ENCODE peak calls at places on chromosomes 13 and 19, in six cellular contexts. One of them, this sample, is unnamed.

GRCh38 chr13:79767126-79767525 is 286.2 kb downstream of the NDFIP2 start:
- DNase-seq in right cardiac atrium: no peak
- DNase-seq in CD8-positive, alpha-beta memory T cell: no peak
- DNase-seq in nephron progenitor cell: no peak
- DNase-seq in NCI-H1105 treated with DMSO at 0.1 percent for 48 hours: no peak
- DNase-seq in amygdala: no peak
- DNase-seq in this sample: no peak

GRCh38 chr13:114129649-114130062 is 2.8 kb downstream of the RASA3 start:
- DNase-seq in CD8-positive, alpha-beta memory T cell: peak
- DNase-seq in NCI-H1105 treated with DMSO at 0.1 percent for 48 hours: no peak
- DNase-seq in amygdala: no peak
- DNase-seq in nephron progenitor cell: no peak
- DNase-seq in right cardiac atrium: no peak
- DNase-seq in this sample: no peak

GRCh38 chr19:35204799-35205732 is 23.5 kb downstream of the FAM187B start:
- DNase-seq in NCI-H1105 treated with DMSO at 0.1 percent for 48 hours: no peak
- DNase-seq in amygdala: no peak
- DNase-seq in CD8-positive, alpha-beta memory T cell: no peak
- DNase-seq in nephron progenitor cell: no peak
- DNase-seq in right cardiac atrium: no peak
- DNase-seq in this sample: no peak

GRCh38 chr13:54433511-54434206 is 1405.0 kb downstream of the OLFM4 start:
- DNase-seq in nephron progenitor cell: no peak
- DNase-seq in CD8-positive, alpha-beta memory T cell: no peak
- DNase-seq in amygdala: no peak
- DNase-seq in right cardiac atrium: no peak
- DNase-seq in NCI-H1105 treated with DMSO at 0.1 percent for 48 hours: peak
- DNase-seq in this sample: no peak

GRCh38 chr19:35641515-35642151 is at the start of gene ETV2:
- DNase-seq in right cardiac atrium: peak
- DNase-seq in amygdala: no peak
- DNase-seq in CD8-positive, alpha-beta memory T cell: peak
- DNase-seq in nephron progenitor cell: peak
- DNase-seq in NCI-H1105 treated with DMSO at 0.1 percent for 48 hours: no peak
- DNase-seq in this sample: peak

GRCh38 chr19:56477429-56478338 is 539 bp upstream of the ZNF667 start:
- DNase-seq in amygdala: peak
- DNase-seq in CD8-positive, alpha-beta memory T cell: peak
- DNase-seq in right cardiac atrium: peak
- DNase-seq in nephron progenitor cell: no peak
- DNase-seq in NCI-H1105 treated with DMSO at 0.1 percent for 48 hours: no peak
- DNase-seq in this sample: peak

GRCh38 chr13:74077847-74078246 is 56.4 kb downstream of the KLF12 start:
- DNase-seq in CD8-positive, alpha-beta memory T cell: no peak
- DNase-seq in right cardiac atrium: no peak
- DNase-seq in amygdala: no peak
- DNase-seq in NCI-H1105 treated with DMSO at 0.1 percent for 48 hours: no peak
- DNase-seq in nephron progenitor cell: no peak
- DNase-seq in this sample: no peak

GRCh38 chr13:52599037-52599852 is 43.0 kb upstream of the HNRNPA1L2 start:
- DNase-seq in NCI-H1105 treated with DMSO at 0.1 percent for 48 hours: peak
- DNase-seq in CD8-positive, alpha-beta memory T cell: no peak
- DNase-seq in nephron progenitor cell: no peak
- DNase-seq in right cardiac atrium: no peak
- DNase-seq in amygdala: no peak
- DNase-seq in this sample: peak

GRCh38 chr19:756232-756631 is 5.3 kb downstream of the MISP start:
- DNase-seq in amygdala: no peak
- DNase-seq in right cardiac atrium: no peak
- DNase-seq in CD8-positive, alpha-beta memory T cell: no peak
- DNase-seq in NCI-H1105 treated with DMSO at 0.1 percent for 48 hours: no peak
- DNase-seq in nephron progenitor cell: no peak
- DNase-seq in this sample: peak

GRCh38 chr13:99227909-99228688 is 27.4 kb downstream of the UBAC2 start:
- DNase-seq in NCI-H1105 treated with DMSO at 0.1 percent for 48 hours: no peak
- DNase-seq in CD8-positive, alpha-beta memory T cell: no peak
- DNase-seq in right cardiac atrium: no peak
- DNase-seq in amygdala: no peak
- DNase-seq in nephron progenitor cell: no peak
- DNase-seq in this sample: no peak

GRCh38 chr19:30228726-30229523 is 143.3 kb upstream of the ZNF536 start:
- DNase-seq in NCI-H1105 treated with DMSO at 0.1 percent for 48 hours: peak
- DNase-seq in amygdala: no peak
- DNase-seq in CD8-positive, alpha-beta memory T cell: no peak
- DNase-seq in right cardiac atrium: no peak
- DNase-seq in nephron progenitor cell: peak
- DNase-seq in this sample: peak

GRCh38 chr13:73421310-73421912 is 362.6 kb downstream of the KLF5 start:
- DNase-seq in nephron progenitor cell: no peak
- DNase-seq in amygdala: no peak
- DNase-seq in CD8-positive, alpha-beta memory T cell: no peak
- DNase-seq in NCI-H1105 treated with DMSO at 0.1 percent for 48 hours: no peak
- DNase-seq in right cardiac atrium: no peak
- DNase-seq in this sample: no peak

GRCh38 chr13:50732712-50733111 is 110.8 kb downstream of the DLEU7 start:
- DNase-seq in CD8-positive, alpha-beta memory T cell: no peak
- DNase-seq in right cardiac atrium: no peak
- DNase-seq in nephron progenitor cell: no peak
- DNase-seq in NCI-H1105 treated with DMSO at 0.1 percent for 48 hours: peak
- DNase-seq in amygdala: no peak
- DNase-seq in this sample: no peak

GRCh38 chr13:64471916-64472315 is 2758.2 kb downstream of the PCDH9 start:
- DNase-seq in CD8-positive, alpha-beta memory T cell: no peak
- DNase-seq in nephron progenitor cell: no peak
- DNase-seq in right cardiac atrium: no peak
- DNase-seq in NCI-H1105 treated with DMSO at 0.1 percent for 48 hours: peak
- DNase-seq in amygdala: no peak
- DNase-seq in this sample: peak

GRCh38 chr13:102569488-102569887 is 27.3 kb upstream of the TPP2 start:
- DNase-seq in right cardiac atrium: no peak
- DNase-seq in amygdala: no peak
- DNase-seq in nephron progenitor cell: no peak
- DNase-seq in NCI-H1105 treated with DMSO at 0.1 percent for 48 hours: no peak
- DNase-seq in CD8-positive, alpha-beta memory T cell: no peak
- DNase-seq in this sample: peak

GRCh38 chr19:39645800-39646411 is 9.8 kb upstream of the LGALS16 start:
- DNase-seq in right cardiac atrium: no peak
- DNase-seq in amygdala: no peak
- DNase-seq in nephron progenitor cell: peak
- DNase-seq in CD8-positive, alpha-beta memory T cell: no peak
- DNase-seq in NCI-H1105 treated with DMSO at 0.1 percent for 48 hours: no peak
- DNase-seq in this sample: peak

GRCh38 chr13:91078093-91078679 is 269.3 kb upstream of the MIR17HG start:
- DNase-seq in CD8-positive, alpha-beta memory T cell: no peak
- DNase-seq in amygdala: no peak
- DNase-seq in nephron progenitor cell: no peak
- DNase-seq in NCI-H1105 treated with DMSO at 0.1 percent for 48 hours: no peak
- DNase-seq in right cardiac atrium: no peak
- DNase-seq in this sample: peak

GRCh38 chr19:11168568-11168967 is 13.0 kb upstream of the SPC24 start:
- DNase-seq in nephron progenitor cell: no peak
- DNase-seq in amygdala: no peak
- DNase-seq in CD8-positive, alpha-beta memory T cell: no peak
- DNase-seq in right cardiac atrium: no peak
- DNase-seq in NCI-H1105 treated with DMSO at 0.1 percent for 48 hours: no peak
- DNase-seq in this sample: no peak

GRCh38 chr19:45182758-45183157 is 4.2 kb downstream of the BLOC1S3 start:
- DNase-seq in amygdala: no peak
- DNase-seq in nephron progenitor cell: no peak
- DNase-seq in NCI-H1105 treated with DMSO at 0.1 percent for 48 hours: no peak
- DNase-seq in CD8-positive, alpha-beta memory T cell: no peak
- DNase-seq in right cardiac atrium: no peak
- DNase-seq in this sample: no peak

GRCh38 chr13:85521586-85521985 is 277.6 kb downstream of the SLITRK6 start:
- DNase-seq in nephron progenitor cell: no peak
- DNase-seq in NCI-H1105 treated with DMSO at 0.1 percent for 48 hours: peak
- DNase-seq in right cardiac atrium: no peak
- DNase-seq in amygdala: no peak
- DNase-seq in CD8-positive, alpha-beta memory T cell: no peak
- DNase-seq in this sample: no peak

GRCh38 chr19:51131780-51132680 is 7.3 kb downstream of the SIGLEC9 start:
- DNase-seq in nephron progenitor cell: no peak
- DNase-seq in CD8-positive, alpha-beta memory T cell: peak
- DNase-seq in amygdala: no peak
- DNase-seq in NCI-H1105 treated with DMSO at 0.1 percent for 48 hours: no peak
- DNase-seq in right cardiac atrium: peak
- DNase-seq in this sample: peak

GRCh38 chr19:50486823-50487515 is 10.3 kb upstream of the GARIN5A start:
- DNase-seq in nephron progenitor cell: no peak
- DNase-seq in right cardiac atrium: no peak
- DNase-seq in amygdala: no peak
- DNase-seq in NCI-H1105 treated with DMSO at 0.1 percent for 48 hours: no peak
- DNase-seq in CD8-positive, alpha-beta memory T cell: peak
- DNase-seq in this sample: peak

GRCh38 chr19:48757741-48758144 is 2.4 kb downstream of the FGF21 start:
- DNase-seq in right cardiac atrium: no peak
- DNase-seq in NCI-H1105 treated with DMSO at 0.1 percent for 48 hours: no peak
- DNase-seq in nephron progenitor cell: no peak
- DNase-seq in amygdala: no peak
- DNase-seq in CD8-positive, alpha-beta memory T cell: no peak
- DNase-seq in this sample: no peak

GRCh38 chr13:27619711-27620376 is 485 bp downstream of the LNX2 start:
- DNase-seq in right cardiac atrium: peak
- DNase-seq in nephron progenitor cell: no peak
- DNase-seq in CD8-positive, alpha-beta memory T cell: no peak
- DNase-seq in NCI-H1105 treated with DMSO at 0.1 percent for 48 hours: peak
- DNase-seq in amygdala: no peak
- DNase-seq in this sample: no peak

GRCh38 chr19:48548253-48548911 is 3.6 kb upstream of the SULT2B1 start:
- DNase-seq in NCI-H1105 treated with DMSO at 0.1 percent for 48 hours: no peak
- DNase-seq in right cardiac atrium: no peak
- DNase-seq in nephron progenitor cell: no peak
- DNase-seq in amygdala: no peak
- DNase-seq in CD8-positive, alpha-beta memory T cell: no peak
- DNase-seq in this sample: no peak

GRCh38 chr19:39104104-39104708 is 20.0 kb downstream of the ACP7 start:
- DNase-seq in amygdala: no peak
- DNase-seq in right cardiac atrium: no peak
- DNase-seq in CD8-positive, alpha-beta memory T cell: no peak
- DNase-seq in NCI-H1105 treated with DMSO at 0.1 percent for 48 hours: no peak
- DNase-seq in nephron progenitor cell: no peak
- DNase-seq in this sample: no peak

GRCh38 chr19:47032171-47032811 is 12.7 kb downstream of the NPAS1 start:
- DNase-seq in CD8-positive, alpha-beta memory T cell: peak
- DNase-seq in nephron progenitor cell: peak
- DNase-seq in NCI-H1105 treated with DMSO at 0.1 percent for 48 hours: peak
- DNase-seq in right cardiac atrium: no peak
- DNase-seq in amygdala: no peak
- DNase-seq in this sample: peak

GRCh38 chr13:31101511-31102170 is 60.1 kb downstream of the HSPH1 start:
- DNase-seq in nephron progenitor cell: no peak
- DNase-seq in CD8-positive, alpha-beta memory T cell: no peak
- DNase-seq in amygdala: no peak
- DNase-seq in NCI-H1105 treated with DMSO at 0.1 percent for 48 hours: no peak
- DNase-seq in right cardiac atrium: no peak
- DNase-seq in this sample: peak

GRCh38 chr13:113337556-113337955 is 26.4 kb downstream of the GRTP1 start:
- DNase-seq in NCI-H1105 treated with DMSO at 0.1 percent for 48 hours: no peak
- DNase-seq in CD8-positive, alpha-beta memory T cell: no peak
- DNase-seq in nephron progenitor cell: no peak
- DNase-seq in amygdala: no peak
- DNase-seq in right cardiac atrium: no peak
- DNase-seq in this sample: no peak

GRCh38 chr19:3071764-3072163 is 9.5 kb upstream of the TLE5 start:
- DNase-seq in amygdala: no peak
- DNase-seq in nephron progenitor cell: no peak
- DNase-seq in right cardiac atrium: no peak
- DNase-seq in NCI-H1105 treated with DMSO at 0.1 percent for 48 hours: no peak
- DNase-seq in CD8-positive, alpha-beta memory T cell: no peak
- DNase-seq in this sample: no peak

GRCh38 chr13:87925006-87925405 is 253.8 kb downstream of the SLITRK5 start:
- DNase-seq in NCI-H1105 treated with DMSO at 0.1 percent for 48 hours: no peak
- DNase-seq in amygdala: no peak
- DNase-seq in nephron progenitor cell: no peak
- DNase-seq in right cardiac atrium: no peak
- DNase-seq in CD8-positive, alpha-beta memory T cell: no peak
- DNase-seq in this sample: no peak

GRCh38 chr13:20136781-20137703 is 23.8 kb downstream of the GJA3 start:
- DNase-seq in amygdala: no peak
- DNase-seq in NCI-H1105 treated with DMSO at 0.1 percent for 48 hours: no peak
- DNase-seq in CD8-positive, alpha-beta memory T cell: peak
- DNase-seq in right cardiac atrium: no peak
- DNase-seq in nephron progenitor cell: peak
- DNase-seq in this sample: no peak

GRCh38 chr13:73894995-73895571 is 239.1 kb downstream of the KLF12 start:
- DNase-seq in right cardiac atrium: no peak
- DNase-seq in amygdala: no peak
- DNase-seq in nephron progenitor cell: no peak
- DNase-seq in NCI-H1105 treated with DMSO at 0.1 percent for 48 hours: no peak
- DNase-seq in CD8-positive, alpha-beta memory T cell: no peak
- DNase-seq in this sample: no peak

GRCh38 chr19:4970558-4971423 is 1.9 kb downstream of the KDM4B start:
- DNase-seq in CD8-positive, alpha-beta memory T cell: peak
- DNase-seq in NCI-H1105 treated with DMSO at 0.1 percent for 48 hours: peak
- DNase-seq in nephron progenitor cell: no peak
- DNase-seq in amygdala: no peak
- DNase-seq in right cardiac atrium: no peak
- DNase-seq in this sample: peak

GRCh38 chr19:11447347-11448262 is 12.2 kb downstream of the PRKCSH start:
- DNase-seq in nephron progenitor cell: no peak
- DNase-seq in CD8-positive, alpha-beta memory T cell: no peak
- DNase-seq in amygdala: no peak
- DNase-seq in right cardiac atrium: no peak
- DNase-seq in NCI-H1105 treated with DMSO at 0.1 percent for 48 hours: no peak
- DNase-seq in this sample: no peak

GRCh38 chr19:40960780-40961179 is 30.3 kb upstream of the CYP2B6 start:
- DNase-seq in nephron progenitor cell: no peak
- DNase-seq in CD8-positive, alpha-beta memory T cell: no peak
- DNase-seq in NCI-H1105 treated with DMSO at 0.1 percent for 48 hours: no peak
- DNase-seq in amygdala: no peak
- DNase-seq in right cardiac atrium: no peak
- DNase-seq in this sample: no peak

GRCh38 chr13:79781829-79782540 is 301.0 kb downstream of the NDFIP2 start:
- DNase-seq in amygdala: no peak
- DNase-seq in right cardiac atrium: no peak
- DNase-seq in NCI-H1105 treated with DMSO at 0.1 percent for 48 hours: no peak
- DNase-seq in CD8-positive, alpha-beta memory T cell: no peak
- DNase-seq in nephron progenitor cell: no peak
- DNase-seq in this sample: no peak

GRCh38 chr19:52336976-52337375 is 933 bp downstream of the ZNF610 start:
- DNase-seq in NCI-H1105 treated with DMSO at 0.1 percent for 48 hours: no peak
- DNase-seq in right cardiac atrium: no peak
- DNase-seq in CD8-positive, alpha-beta memory T cell: no peak
- DNase-seq in nephron progenitor cell: peak
- DNase-seq in amygdala: no peak
- DNase-seq in this sample: peak

This sample was measured in cardiac muscle cell.